ENCODE peak calls at places on chromosomes 13 and 19, in nine cellular contexts. One of them, this sample, is unnamed.

GRCh38 chr13:46831588-46832194 is 34.7 kb upstream of the ESD start:
- DNase-seq in H9: no peak
- DNase-seq in T-helper 17 cell: no peak
- DNase-seq in HS-5: peak; percentile 10
- DNase-seq in NCI-H1417: peak; percentile 16
- DNase-seq in activated T-cell treated with anti-CD3 and anti-CD28 coated beads, Interleukin-2, amount 50 U/mL, for 72 hours: peak; percentile 25
- DNase-seq in Jurkat, Clone E6-1: peak; percentile 49
- DNase-seq in AG08395: peak; percentile 50
- DNase-seq in HFF-Myc: peak; percentile 35
- DNase-seq in this sample: no peak

GRCh38 chr19:940591-941291 is 14.9 kb downstream of the ARID3A start:
- DNase-seq in H9: no peak
- DNase-seq in T-helper 17 cell: peak; percentile 78
- DNase-seq in HS-5: no peak
- DNase-seq in NCI-H1417: peak; percentile 90
- DNase-seq in activated T-cell treated with anti-CD3 and anti-CD28 coated beads, Interleukin-2, amount 50 U/mL, for 72 hours: peak; percentile 68
- DNase-seq in Jurkat, Clone E6-1: peak; percentile 54
- DNase-seq in AG08395: peak; percentile 48
- DNase-seq in HFF-Myc: no peak
- DNase-seq in this sample: peak; percentile 75

GRCh38 chr19:29115181-29115580 is 97.8 kb downstream of the UQCRFS1 start:
- DNase-seq in H9: no peak
- DNase-seq in T-helper 17 cell: no peak
- DNase-seq in HS-5: no peak
- DNase-seq in NCI-H1417: no peak
- DNase-seq in activated T-cell treated with anti-CD3 and anti-CD28 coated beads, Interleukin-2, amount 50 U/mL, for 72 hours: no peak
- DNase-seq in Jurkat, Clone E6-1: no peak
- DNase-seq in AG08395: no peak
- DNase-seq in HFF-Myc: no peak
- DNase-seq in this sample: no peak

GRCh38 chr13:27643334-27644158 is 21.9 kb downstream of the POLR1D start:
- DNase-seq in H9: no peak
- DNase-seq in T-helper 17 cell: no peak
- DNase-seq in HS-5: no peak
- DNase-seq in NCI-H1417: no peak
- DNase-seq in activated T-cell treated with anti-CD3 and anti-CD28 coated beads, Interleukin-2, amount 50 U/mL, for 72 hours: no peak
- DNase-seq in Jurkat, Clone E6-1: no peak
- DNase-seq in AG08395: no peak
- DNase-seq in HFF-Myc: no peak
- DNase-seq in this sample: no peak

GRCh38 chr19:3670258-3670795 is 29.9 kb downstream of the PIP5K1C start:
- DNase-seq in H9: no peak
- DNase-seq in T-helper 17 cell: no peak
- DNase-seq in HS-5: no peak
- DNase-seq in NCI-H1417: no peak
- DNase-seq in activated T-cell treated with anti-CD3 and anti-CD28 coated beads, Interleukin-2, amount 50 U/mL, for 72 hours: no peak
- DNase-seq in Jurkat, Clone E6-1: no peak
- DNase-seq in AG08395: peak; percentile 93
- DNase-seq in HFF-Myc: no peak
- DNase-seq in this sample: no peak

GRCh38 chr13:102626928-102627327 is 30.1 kb downstream of the TPP2 start:
- DNase-seq in H9: no peak
- DNase-seq in T-helper 17 cell: no peak
- DNase-seq in HS-5: no peak
- DNase-seq in NCI-H1417: no peak
- DNase-seq in activated T-cell treated with anti-CD3 and anti-CD28 coated beads, Interleukin-2, amount 50 U/mL, for 72 hours: no peak
- DNase-seq in Jurkat, Clone E6-1: no peak
- DNase-seq in AG08395: no peak
- DNase-seq in HFF-Myc: no peak
- DNase-seq in this sample: no peak

GRCh38 chr13:71254384-71254783 is 612.6 kb downstream of the DACH1 start:
- DNase-seq in H9: no peak
- DNase-seq in T-helper 17 cell: no peak
- DNase-seq in HS-5: no peak
- DNase-seq in NCI-H1417: no peak
- DNase-seq in activated T-cell treated with anti-CD3 and anti-CD28 coated beads, Interleukin-2, amount 50 U/mL, for 72 hours: no peak
- DNase-seq in Jurkat, Clone E6-1: no peak
- DNase-seq in AG08395: no peak
- DNase-seq in HFF-Myc: no peak
- DNase-seq in this sample: no peak

GRCh38 chr19:2212861-2213711 is 23.0 kb downstream of the PLEKHJ1 start:
- DNase-seq in H9: no peak
- DNase-seq in T-helper 17 cell: no peak
- DNase-seq in HS-5: no peak
- DNase-seq in NCI-H1417: no peak
- DNase-seq in activated T-cell treated with anti-CD3 and anti-CD28 coated beads, Interleukin-2, amount 50 U/mL, for 72 hours: no peak
- DNase-seq in Jurkat, Clone E6-1: no peak
- DNase-seq in AG08395: no peak
- DNase-seq in HFF-Myc: no peak
- DNase-seq in this sample: no peak

GRCh38 chr13:28485551-28485950 is 9.4 kb downstream of the FLT1 start:
- DNase-seq in H9: no peak
- DNase-seq in T-helper 17 cell: no peak
- DNase-seq in HS-5: no peak
- DNase-seq in NCI-H1417: no peak
- DNase-seq in activated T-cell treated with anti-CD3 and anti-CD28 coated beads, Interleukin-2, amount 50 U/mL, for 72 hours: no peak
- DNase-seq in Jurkat, Clone E6-1: no peak
- DNase-seq in AG08395: no peak
- DNase-seq in HFF-Myc: no peak
- DNase-seq in this sample: no peak

GRCh38 chr13:98576215-98576945 is 527 bp downstream of the STK24 start:
- DNase-seq in H9: no peak
- DNase-seq in T-helper 17 cell: peak; percentile 31
- DNase-seq in HS-5: no peak
- DNase-seq in NCI-H1417: peak; percentile 90
- DNase-seq in activated T-cell treated with anti-CD3 and anti-CD28 coated beads, Interleukin-2, amount 50 U/mL, for 72 hours: peak; percentile 57
- DNase-seq in Jurkat, Clone E6-1: no peak
- DNase-seq in AG08395: peak; percentile 37
- DNase-seq in HFF-Myc: no peak
- DNase-seq in this sample: no peak

GRCh38 chr13:39385621-39386231 is 217.3 kb downstream of the LHFPL6 start:
- DNase-seq in H9: peak; percentile 47
- DNase-seq in T-helper 17 cell: no peak
- DNase-seq in HS-5: no peak
- DNase-seq in NCI-H1417: peak; percentile 9
- DNase-seq in activated T-cell treated with anti-CD3 and anti-CD28 coated beads, Interleukin-2, amount 50 U/mL, for 72 hours: no peak
- DNase-seq in Jurkat, Clone E6-1: no peak
- DNase-seq in AG08395: no peak
- DNase-seq in HFF-Myc: no peak
- DNase-seq in this sample: no peak

GRCh38 chr19:1864480-1865171 is 1.2 kb upstream of the KLF16 start:
- DNase-seq in H9: peak; percentile 89
- DNase-seq in T-helper 17 cell: no peak
- DNase-seq in HS-5: no peak
- DNase-seq in NCI-H1417: peak; percentile 75
- DNase-seq in activated T-cell treated with anti-CD3 and anti-CD28 coated beads, Interleukin-2, amount 50 U/mL, for 72 hours: peak; percentile 79
- DNase-seq in Jurkat, Clone E6-1: no peak
- DNase-seq in AG08395: peak; percentile 75
- DNase-seq in HFF-Myc: no peak
- DNase-seq in this sample: no peak

GRCh38 chr13:88937381-88937780 is 1266.2 kb downstream of the SLITRK5 start:
- DNase-seq in H9: no peak
- DNase-seq in T-helper 17 cell: no peak
- DNase-seq in HS-5: no peak
- DNase-seq in NCI-H1417: no peak
- DNase-seq in activated T-cell treated with anti-CD3 and anti-CD28 coated beads, Interleukin-2, amount 50 U/mL, for 72 hours: no peak
- DNase-seq in Jurkat, Clone E6-1: no peak
- DNase-seq in AG08395: no peak
- DNase-seq in HFF-Myc: no peak
- DNase-seq in this sample: no peak

GRCh38 chr13:95624020-95624419 is 20.5 kb downstream of the DZIP1 start:
- DNase-seq in H9: peak; percentile 36
- DNase-seq in T-helper 17 cell: no peak
- DNase-seq in HS-5: no peak
- DNase-seq in NCI-H1417: peak; percentile 24
- DNase-seq in activated T-cell treated with anti-CD3 and anti-CD28 coated beads, Interleukin-2, amount 50 U/mL, for 72 hours: no peak
- DNase-seq in Jurkat, Clone E6-1: peak; percentile 33
- DNase-seq in AG08395: peak; percentile 68
- DNase-seq in HFF-Myc: no peak
- DNase-seq in this sample: no peak

GRCh38 chr19:51593138-51593890 is 22.2 kb downstream of the ZNF175 start:
- DNase-seq in H9: no peak
- DNase-seq in T-helper 17 cell: no peak
- DNase-seq in HS-5: no peak
- DNase-seq in NCI-H1417: no peak
- DNase-seq in activated T-cell treated with anti-CD3 and anti-CD28 coated beads, Interleukin-2, amount 50 U/mL, for 72 hours: no peak
- DNase-seq in Jurkat, Clone E6-1: no peak
- DNase-seq in AG08395: no peak
- DNase-seq in HFF-Myc: no peak
- DNase-seq in this sample: no peak

GRCh38 chr13:73535341-73535740 is 476.5 kb downstream of the KLF5 start:
- DNase-seq in H9: no peak
- DNase-seq in T-helper 17 cell: no peak
- DNase-seq in HS-5: no peak
- DNase-seq in NCI-H1417: no peak
- DNase-seq in activated T-cell treated with anti-CD3 and anti-CD28 coated beads, Interleukin-2, amount 50 U/mL, for 72 hours: no peak
- DNase-seq in Jurkat, Clone E6-1: no peak
- DNase-seq in AG08395: no peak
- DNase-seq in HFF-Myc: no peak
- DNase-seq in this sample: no peak